ENCODE peak calls at places on chromosomes 16 and 17, in four cellular contexts. T, H, E and O are unnamed samples.

GRCh38 chr16:56352351-56353053 is 72.8 kb downstream of the AMFR start:
- DNase-seq in T (no peak), E (no peak), H (no peak), O (no peak)

GRCh38 chr17:75228305-75228704 is 22.8 kb downstream of the NUP85 start:
- DNase-seq in H (no peak), T (no peak), E (no peak), O (no peak)

GRCh38 chr17:81298991-81299733 is 4.1 kb upstream of the SLC38A10 start:
- DNase-seq in H (no peak), T (no peak), E (no peak), O (no peak)

GRCh38 chr17:29645516-29646051 is 22.9 kb upstream of the CORO6 start:
- DNase-seq in E (no peak), H (no peak), T (peak; percentile 82), O (peak; percentile 55)

GRCh38 chr17:40554646-40555295 is 10.5 kb downstream of the CCR7 start:
- DNase-seq in E (no peak), H (no peak), T (no peak), O (no peak)

GRCh38 chr16:66335704-66336329 is 30.7 kb upstream of the CDH5 start:
- DNase-seq in T (peak; percentile 80), E (no peak), H (no peak), O (no peak)

GRCh38 chr17:1029196-1029911 is 32.4 kb downstream of the TIMM22 start:
- DNase-seq in T (peak; percentile 73), H (no peak), E (no peak), O (no peak)

GRCh38 chr17:79690988-79691836 is 39.5 kb upstream of the ENPP7 start:
- DNase-seq in E (no peak), H (no peak), T (no peak), O (no peak)

GRCh38 chr16:57306676-57307341 is 22.3 kb upstream of the PLLP start:
- DNase-seq in T (no peak), H (no peak), E (no peak), O (no peak)

GRCh38 chr16:89823087-89823823 is 5.0 kb upstream of the SPIRE2 start:
- DNase-seq in H (no peak), T (no peak), E (no peak), O (no peak)

GRCh38 chr17:76502326-76503211 is 1.3 kb upstream of the RHBDF2 start:
- DNase-seq in E (no peak), H (no peak), T (no peak), O (no peak)

GRCh38 chr17:81865358-81865732 is 5.0 kb upstream of the P4HB start:
- DNase-seq in T (no peak), E (no peak), H (no peak), O (no peak)

GRCh38 chr17:77371888-77372443 is 231.2 kb downstream of the SEC14L1 start:
- DNase-seq in E (no peak), T (no peak), H (no peak), O (no peak)

GRCh38 chr16:68272501-68273209 is 8.3 kb downstream of the SLC7A6 start:
- DNase-seq in E (no peak), H (no peak), T (no peak), O (no peak)

GRCh38 chr16:3717235-3718018 is at the start of gene TRAP1:
- DNase-seq in T (peak; percentile 75), E (peak; percentile 85), H (peak; percentile 50), O (peak; percentile 99)

GRCh38 chr16:3718628-3719027 is 1.3 kb upstream of the TRAP1 start:
- DNase-seq in E (no peak), T (no peak), H (no peak), O (no peak)

GRCh38 chr16:3715430-3715829 is 1.9 kb downstream of the TRAP1 start:
- DNase-seq in E (no peak), T (no peak), H (no peak), O (no peak)

GRCh38 chr16:3718019-3718391 is 681 bp upstream of the TRAP1 start:
- DNase-seq in E (no peak), H (no peak), T (no peak), O (no peak)

DNA sequence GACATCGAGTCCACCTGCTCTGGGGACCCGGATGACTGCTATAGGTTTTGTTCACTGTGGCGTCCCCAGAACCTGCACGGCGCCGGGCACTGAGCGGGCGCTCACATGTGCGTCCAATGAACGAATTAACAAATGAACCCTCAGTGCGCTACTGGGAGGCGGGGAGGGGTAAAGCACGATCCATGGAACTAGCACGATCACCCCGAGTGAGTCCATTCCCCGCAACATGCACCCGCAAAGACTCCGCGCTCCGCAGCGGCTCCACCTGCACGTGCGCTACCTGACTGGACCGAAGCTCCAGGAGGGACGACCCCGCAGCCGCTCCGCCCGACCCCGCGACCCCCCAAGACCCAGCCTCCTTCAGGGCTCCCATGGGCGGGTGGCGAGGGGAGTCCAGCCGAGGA is 491 bp downstream of the TRAP1 start:
- DNase-seq in T (no peak), H (no peak), E (peak; percentile 29), O (peak; percentile 69)
- TF ChIP-seq RFX5 in T (no peak), H (no peak), E (no peak), O (no peak)

GRCh38 chr17:45292696-45293412 is 24.0 kb downstream of the MAP3K14 start:
- DNase-seq in T (no peak), E (no peak), H (no peak), O (no peak)

GRCh38 chr17:45290269-45290765 is 26.5 kb downstream of the MAP3K14 start:
- DNase-seq in E (no peak), T (no peak), H (no peak), O (no peak)

GRCh38 chr17:45293413-45294211 is 23.2 kb downstream of the MAP3K14 start:
- DNase-seq in E (peak; percentile 97), H (peak; percentile 58), T (peak; percentile 91), O (no peak)

GRCh38 chr17:45289316-45290268 is 27.2 kb downstream of the MAP3K14 start:
- DNase-seq in H (no peak), T (no peak), E (no peak), O (no peak)

GRCh38 chr17:45291170-45291805 is 25.5 kb downstream of the MAP3K14 start:
- DNase-seq in T (no peak), E (no peak), H (no peak), O (no peak)
- TF ChIP-seq RFX5 in T (no peak), E (no peak), H (no peak), O (no peak)

GRCh38 chr17:66695098-66695497 is 139.8 kb upstream of the CACNG5 start:
- DNase-seq in E (no peak), T (no peak), H (no peak), O (no peak)
- TF ChIP-seq RFX5 in E (no peak), T (no peak), H (no peak), O (no peak)

GRCh38 chr16:63461248-63461841 is 1425.1 kb upstream of the CDH8 start:
- DNase-seq in T (peak; percentile 44), E (peak; percentile 38), H (peak; percentile 25), O (peak; percentile 18)
- TF ChIP-seq RFX5 in T (no peak), E (no peak), H (no peak), O (peak; percentile 27)

DNA sequence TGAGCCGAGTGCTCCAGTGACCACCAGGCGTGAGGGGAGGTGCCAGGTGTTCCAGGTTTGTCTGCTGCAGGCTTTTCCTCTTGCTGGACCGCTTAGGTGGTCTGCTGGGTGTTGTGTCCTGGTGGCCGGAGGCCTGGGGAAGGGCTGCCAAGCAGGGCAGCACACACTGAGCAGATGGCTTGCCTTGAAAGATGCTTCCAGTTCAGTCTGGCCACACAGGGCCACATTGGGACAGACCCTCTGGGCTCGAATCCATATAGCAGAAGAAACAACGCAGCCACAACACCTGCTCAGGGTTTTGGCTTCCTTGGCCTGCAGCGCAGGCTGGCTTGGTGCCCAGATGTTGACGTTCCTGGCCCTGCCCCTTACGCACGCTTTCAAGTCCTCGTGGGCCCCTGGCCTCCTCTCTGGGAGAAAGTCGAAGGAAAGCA is 24.8 kb downstream of the GINS2 start:
- DNase-seq in T (peak; percentile 28), H (no peak), E (no peak), O (no peak)
- TF ChIP-seq RFX5 in T (no peak), H (no peak), E (no peak), O (no peak)

DNA sequence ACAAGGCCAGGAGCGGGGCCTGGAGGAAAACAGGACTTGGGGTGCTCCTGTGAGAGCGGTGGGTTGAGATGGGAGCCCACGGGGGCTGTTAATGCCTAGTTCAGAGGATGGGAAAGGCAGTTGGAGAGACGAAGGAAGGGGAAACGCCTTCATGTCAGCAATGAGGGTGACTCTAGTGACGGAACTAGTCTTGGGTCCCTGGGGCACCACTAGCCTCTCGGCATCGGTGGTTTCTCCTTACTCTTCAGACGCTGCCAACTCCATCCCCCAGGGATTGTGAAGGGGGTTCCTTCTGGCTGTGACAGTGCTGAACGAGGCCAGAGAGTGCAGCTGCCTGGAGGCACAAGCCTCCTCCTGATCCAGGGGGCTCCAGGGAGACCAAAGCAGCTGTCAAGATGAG is 693 bp upstream of the CAMTA2 start:
- DNase-seq in H (no peak), T (no peak), E (no peak), O (no peak)
- TF ChIP-seq RFX5 in H (no peak), T (no peak), E (no peak), O (no peak)

GRCh38 chr17:63675607-63676539 is 24.1 kb downstream of the LIMD2 start:
- DNase-seq in T (peak; percentile 83), H (peak; percentile 83), E (peak; percentile 40), O (peak; percentile 85)
- TF ChIP-seq RFX5 in T (no peak), H (no peak), E (no peak), O (no peak)

GRCh38 chr16:75254359-75254837 is 3.0 kb upstream of the BCAR1 start:
- DNase-seq in E (peak; percentile 92), H (no peak), T (peak; percentile 88), O (peak; percentile 48)

GRCh38 chr16:75258807-75259141 is 7.3 kb upstream of the BCAR1 start:
- DNase-seq in E (no peak), H (no peak), T (no peak), O (peak; percentile 52)

GRCh38 chr16:75256871-75257343 is 5.5 kb upstream of the BCAR1 start:
- DNase-seq in T (peak; percentile 62), E (no peak), H (no peak), O (peak; percentile 86)

GRCh38 chr16:75257886-75258806 is 6.7 kb upstream of the BCAR1 start:
- DNase-seq in T (no peak), H (no peak), E (no peak), O (no peak)

GRCh38 chr16:75256059-75256870 is 4.8 kb upstream of the BCAR1 start:
- DNase-seq in H (peak; percentile 88), T (no peak), E (no peak), O (no peak)
- TF ChIP-seq RFX5 in H (no peak), T (no peak), E (no peak), O (no peak)